ENCODE peak calls at places on chromosomes 13 and 19, in five cellular contexts. One of them, this sample, is unnamed.
A peak's percentile ranks its signal among the peaks of the same experiment; 100 is the strongest.

GRCh38 chr19:29450306-29450705 is 75.5 kb upstream of the VSTM2B start:
- DNase-seq in ascending aorta: no peak
- DNase-seq in CD8-positive, alpha-beta T cell: no peak
- DNase-seq in caudate nucleus: no peak
- DNase-seq in heart right ventricle: no peak
- DNase-seq in this sample: no peak

GRCh38 chr19:46014534-46014933 is 8.3 kb downstream of the PGLYRP1 start:
- DNase-seq in ascending aorta: no peak
- DNase-seq in heart right ventricle: no peak
- DNase-seq in caudate nucleus: no peak
- DNase-seq in CD8-positive, alpha-beta T cell: no peak
- DNase-seq in this sample: no peak

GRCh38 chr13:92513672-92514071 is 712.9 kb upstream of the GPC6 start:
- DNase-seq in heart right ventricle: no peak
- DNase-seq in CD8-positive, alpha-beta T cell: no peak
- DNase-seq in caudate nucleus: no peak
- DNase-seq in ascending aorta: no peak
- DNase-seq in this sample: no peak

GRCh38 chr13:87331178-87331577 is 340.0 kb upstream of the SLITRK5 start:
- DNase-seq in CD8-positive, alpha-beta T cell: no peak
- DNase-seq in heart right ventricle: peak; percentile 34
- DNase-seq in caudate nucleus: no peak
- DNase-seq in ascending aorta: no peak
- DNase-seq in this sample: no peak

GRCh38 chr19:34994643-34995471 is 5.3 kb upstream of the GRAMD1A start:
- DNase-seq in CD8-positive, alpha-beta T cell: no peak
- DNase-seq in heart right ventricle: peak; percentile 56
- DNase-seq in ascending aorta: no peak
- DNase-seq in caudate nucleus: no peak
- DNase-seq in this sample: no peak

GRCh38 chr19:17441241-17442135 is 7.0 kb downstream of the TMEM221 start:
- DNase-seq in caudate nucleus: no peak
- DNase-seq in heart right ventricle: no peak
- DNase-seq in CD8-positive, alpha-beta T cell: peak; percentile 54
- DNase-seq in ascending aorta: no peak
- DNase-seq in this sample: no peak

GRCh38 chr19:47230122-47230920 is 678 bp downstream of the BBC3 start:
- DNase-seq in caudate nucleus: peak; percentile 51
- DNase-seq in ascending aorta: no peak
- DNase-seq in CD8-positive, alpha-beta T cell: peak; percentile 89
- DNase-seq in heart right ventricle: no peak
- DNase-seq in this sample: peak; percentile 49

GRCh38 chr13:51000058-51000457 is 90.5 kb downstream of the RNASEH2B start:
- DNase-seq in ascending aorta: no peak
- DNase-seq in heart right ventricle: no peak
- DNase-seq in CD8-positive, alpha-beta T cell: no peak
- DNase-seq in caudate nucleus: no peak
- DNase-seq in this sample: no peak

GRCh38 chr19:6724631-6725185 is 4.3 kb upstream of the C3 start:
- DNase-seq in heart right ventricle: no peak
- DNase-seq in ascending aorta: no peak
- DNase-seq in caudate nucleus: no peak
- DNase-seq in CD8-positive, alpha-beta T cell: no peak
- DNase-seq in this sample: no peak

GRCh38 chr13:73876323-73876722 is 257.9 kb downstream of the KLF12 start:
- DNase-seq in caudate nucleus: no peak
- DNase-seq in ascending aorta: no peak
- DNase-seq in CD8-positive, alpha-beta T cell: no peak
- DNase-seq in heart right ventricle: no peak
- DNase-seq in this sample: no peak

GRCh38 chr19:21491161-21491560 is 14.2 kb upstream of the ZNF429 start:
- DNase-seq in ascending aorta: no peak
- DNase-seq in CD8-positive, alpha-beta T cell: no peak
- DNase-seq in caudate nucleus: no peak
- DNase-seq in heart right ventricle: no peak
- DNase-seq in this sample: no peak

GRCh38 chr19:47587295-47587694 is 14.3 kb upstream of the ZNF541 start:
- DNase-seq in caudate nucleus: no peak
- DNase-seq in heart right ventricle: no peak
- DNase-seq in ascending aorta: no peak
- DNase-seq in CD8-positive, alpha-beta T cell: no peak
- DNase-seq in this sample: no peak

DNA sequence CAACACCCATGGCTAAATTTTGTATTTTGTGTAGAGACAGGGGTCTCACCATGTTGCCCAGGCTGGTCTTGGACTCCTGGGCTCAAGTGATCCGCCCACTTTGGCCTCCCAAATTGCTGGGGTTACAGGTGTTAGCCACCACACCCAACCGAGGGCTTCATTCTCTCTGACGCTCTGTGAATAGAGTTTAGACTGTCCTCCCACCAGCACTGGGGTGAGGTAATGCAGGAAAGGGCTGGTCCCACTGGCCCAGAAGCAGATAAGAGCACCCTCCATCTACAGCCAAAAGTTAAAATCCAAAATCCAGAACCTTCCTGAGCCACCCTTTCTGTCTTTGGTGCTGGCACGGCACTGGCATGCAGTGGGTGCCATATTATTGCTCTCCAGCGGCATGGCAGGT is 31.8 kb upstream of the HOMER3 start:
- DNase-seq in heart right ventricle: no peak
- DNase-seq in CD8-positive, alpha-beta T cell: no peak
- DNase-seq in caudate nucleus: no peak
- DNase-seq in ascending aorta: no peak
- DNase-seq in this sample: no peak
- H3K27ac ChIP-seq in heart right ventricle: no peak overlapping the region
- H3K27ac ChIP-seq in CD8-positive, alpha-beta T cell: no peak overlapping the region
- H3K27ac ChIP-seq in caudate nucleus: no peak overlapping the region
- H3K27ac ChIP-seq in ascending aorta: peak overlapping the region; percentile 56
- H3K27ac ChIP-seq in this sample: no peak overlapping the region

GRCh38 chr13:28991764-28992163 is 171.6 kb downstream of the MTUS2 start:
- DNase-seq in caudate nucleus: no peak
- DNase-seq in heart right ventricle: no peak
- DNase-seq in ascending aorta: no peak
- DNase-seq in CD8-positive, alpha-beta T cell: no peak
- DNase-seq in this sample: no peak
- H3K27ac ChIP-seq in caudate nucleus: no peak overlapping the region
- H3K27ac ChIP-seq in heart right ventricle: no peak overlapping the region
- H3K27ac ChIP-seq in ascending aorta: peak overlapping the region; percentile 67
- H3K27ac ChIP-seq in CD8-positive, alpha-beta T cell: no peak overlapping the region
- H3K27ac ChIP-seq in this sample: no peak overlapping the region

GRCh38 chr19:15432018-15432494 is 13.3 kb upstream of the AKAP8L start:
- DNase-seq in heart right ventricle: no peak
- DNase-seq in ascending aorta: no peak
- DNase-seq in CD8-positive, alpha-beta T cell: no peak
- DNase-seq in caudate nucleus: no peak
- DNase-seq in this sample: no peak

GRCh38 chr19:15431396-15432017 is 12.7 kb upstream of the AKAP8L start:
- DNase-seq in CD8-positive, alpha-beta T cell: no peak
- DNase-seq in heart right ventricle: no peak
- DNase-seq in caudate nucleus: no peak
- DNase-seq in ascending aorta: no peak
- DNase-seq in this sample: no peak

GRCh38 chr19:15429825-15430467 is 11.2 kb upstream of the AKAP8L start:
- DNase-seq in caudate nucleus: no peak
- DNase-seq in CD8-positive, alpha-beta T cell: no peak
- DNase-seq in ascending aorta: no peak
- DNase-seq in heart right ventricle: no peak
- DNase-seq in this sample: no peak

GRCh38 chr19:15428956-15429824 is 10.4 kb upstream of the AKAP8L start:
- DNase-seq in caudate nucleus: no peak
- DNase-seq in heart right ventricle: no peak
- DNase-seq in ascending aorta: no peak
- DNase-seq in CD8-positive, alpha-beta T cell: no peak
- DNase-seq in this sample: no peak

GRCh38 chr19:15430526-15431120 is 11.8 kb upstream of the AKAP8L start:
- DNase-seq in CD8-positive, alpha-beta T cell: no peak
- DNase-seq in heart right ventricle: no peak
- DNase-seq in caudate nucleus: no peak
- DNase-seq in ascending aorta: no peak
- DNase-seq in this sample: no peak
- H3K27ac ChIP-seq in CD8-positive, alpha-beta T cell: no peak overlapping the region
- H3K27ac ChIP-seq in heart right ventricle: no peak overlapping the region
- H3K27ac ChIP-seq in caudate nucleus: no peak overlapping the region
- H3K27ac ChIP-seq in ascending aorta: no peak overlapping the region
- H3K27ac ChIP-seq in this sample: no peak overlapping the region

GRCh38 chr13:35957174-35957867 is 173.9 kb downstream of the DCLK1 start:
- DNase-seq in caudate nucleus: no peak
- DNase-seq in ascending aorta: no peak
- DNase-seq in CD8-positive, alpha-beta T cell: no peak
- DNase-seq in heart right ventricle: no peak
- DNase-seq in this sample: no peak
- H3K27ac ChIP-seq in caudate nucleus: no peak overlapping the region
- H3K27ac ChIP-seq in ascending aorta: no peak overlapping the region
- H3K27ac ChIP-seq in CD8-positive, alpha-beta T cell: no peak overlapping the region
- H3K27ac ChIP-seq in heart right ventricle: no peak overlapping the region
- H3K27ac ChIP-seq in this sample: no peak overlapping the region

GRCh38 chr19:50812474-50812873 is 11.1 kb downstream of the KLK1 start:
- DNase-seq in CD8-positive, alpha-beta T cell: no peak
- DNase-seq in caudate nucleus: no peak
- DNase-seq in ascending aorta: no peak
- DNase-seq in heart right ventricle: no peak
- DNase-seq in this sample: no peak
- H3K27ac ChIP-seq in CD8-positive, alpha-beta T cell: no peak overlapping the region
- H3K27ac ChIP-seq in caudate nucleus: no peak overlapping the region
- H3K27ac ChIP-seq in ascending aorta: no peak overlapping the region
- H3K27ac ChIP-seq in heart right ventricle: no peak overlapping the region
- H3K27ac ChIP-seq in this sample: no peak overlapping the region

DNA sequence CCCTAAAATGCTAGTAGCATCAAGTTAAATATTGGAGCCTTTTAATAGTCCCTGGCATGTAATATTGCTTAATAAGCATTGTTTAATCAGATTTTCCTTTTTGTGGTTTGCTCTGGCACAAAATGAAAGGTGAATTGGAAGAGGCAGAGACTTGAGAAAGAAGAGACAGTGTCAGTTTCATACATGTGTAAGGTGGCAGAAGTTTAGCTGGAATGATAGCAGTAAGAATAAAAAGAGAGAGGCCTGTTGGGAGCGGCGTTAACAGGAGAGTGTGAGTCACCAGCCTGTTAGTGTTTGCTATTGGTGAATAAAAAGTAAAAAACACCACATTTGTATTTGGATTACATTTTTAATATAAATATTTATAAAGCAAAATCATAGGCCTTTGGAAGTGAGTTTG is 145.3 kb downstream of the PDS5B start:
- DNase-seq in heart right ventricle: no peak
- DNase-seq in CD8-positive, alpha-beta T cell: no peak
- DNase-seq in ascending aorta: no peak
- DNase-seq in caudate nucleus: no peak
- DNase-seq in this sample: no peak
- H3K27ac ChIP-seq in heart right ventricle: no peak overlapping the region
- H3K27ac ChIP-seq in CD8-positive, alpha-beta T cell: no peak overlapping the region
- H3K27ac ChIP-seq in ascending aorta: no peak overlapping the region
- H3K27ac ChIP-seq in caudate nucleus: no peak overlapping the region
- H3K27ac ChIP-seq in this sample: no peak overlapping the region

GRCh38 chr13:33797622-33798021 is 20.3 kb upstream of the RFC3 start:
- DNase-seq in caudate nucleus: no peak
- DNase-seq in heart right ventricle: no peak
- DNase-seq in ascending aorta: no peak
- DNase-seq in CD8-positive, alpha-beta T cell: no peak
- DNase-seq in this sample: no peak
- H3K27ac ChIP-seq in caudate nucleus: no peak overlapping the region
- H3K27ac ChIP-seq in heart right ventricle: peak overlapping the region; percentile 65
- H3K27ac ChIP-seq in ascending aorta: peak overlapping the region; percentile 12
- H3K27ac ChIP-seq in CD8-positive, alpha-beta T cell: no peak overlapping the region
- H3K27ac ChIP-seq in this sample: no peak overlapping the region

GRCh38 chr19:42188665-42189064 is 28.8 kb downstream of the DEDD2 start:
- DNase-seq in heart right ventricle: no peak
- DNase-seq in caudate nucleus: no peak
- DNase-seq in ascending aorta: no peak
- DNase-seq in CD8-positive, alpha-beta T cell: no peak
- DNase-seq in this sample: no peak
- H3K27ac ChIP-seq in heart right ventricle: no peak overlapping the region
- H3K27ac ChIP-seq in caudate nucleus: no peak overlapping the region
- H3K27ac ChIP-seq in ascending aorta: no peak overlapping the region
- H3K27ac ChIP-seq in CD8-positive, alpha-beta T cell: no peak overlapping the region
- H3K27ac ChIP-seq in this sample: no peak overlapping the region

GRCh38 chr13:97445504-97446187 is 11.7 kb downstream of the RAP2A start:
- DNase-seq in CD8-positive, alpha-beta T cell: no peak
- DNase-seq in caudate nucleus: no peak
- DNase-seq in ascending aorta: no peak
- DNase-seq in heart right ventricle: no peak
- DNase-seq in this sample: no peak

GRCh38 chr13:97446448-97446847 is 12.5 kb downstream of the RAP2A start:
- DNase-seq in ascending aorta: no peak
- DNase-seq in heart right ventricle: no peak
- DNase-seq in caudate nucleus: no peak
- DNase-seq in CD8-positive, alpha-beta T cell: no peak
- DNase-seq in this sample: no peak

DNA sequence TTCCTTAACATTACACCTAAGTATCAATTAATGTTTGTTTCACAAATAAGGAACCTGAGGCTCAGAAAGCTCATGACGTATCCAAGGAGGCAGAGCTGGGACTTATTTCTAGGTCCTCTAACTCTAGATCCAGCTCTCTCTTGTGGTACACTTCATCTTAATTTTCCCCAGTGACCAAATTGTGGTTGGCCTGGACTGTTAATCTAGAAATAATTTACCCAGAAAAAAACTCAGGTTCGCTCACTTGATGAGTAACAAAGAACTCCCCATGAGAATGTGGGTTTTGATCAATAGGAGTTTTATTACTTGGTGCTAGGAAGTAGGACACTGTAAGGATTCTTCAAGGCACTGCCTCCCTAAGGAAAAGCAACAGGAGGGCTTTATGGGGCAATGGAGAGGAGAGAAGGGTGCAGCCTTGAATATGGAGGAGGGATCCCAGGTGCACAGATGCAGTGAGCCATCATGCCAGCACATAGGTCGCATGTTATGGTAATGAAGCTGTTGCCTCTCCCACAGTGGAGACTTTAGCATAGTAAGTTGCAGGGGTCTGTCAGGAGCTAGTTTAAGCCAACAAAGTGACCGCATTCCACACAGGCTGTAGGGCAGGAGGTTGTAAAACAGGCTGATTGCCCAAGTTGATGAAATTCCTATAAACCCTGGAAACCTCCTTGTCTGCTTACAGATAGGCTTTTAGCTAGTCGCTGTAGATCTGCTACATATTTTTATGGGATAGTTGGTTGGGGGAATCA is 14.7 kb downstream of the RAP2A start:
- DNase-seq in CD8-positive, alpha-beta T cell: no peak
- DNase-seq in ascending aorta: no peak
- DNase-seq in heart right ventricle: no peak
- DNase-seq in caudate nucleus: no peak
- DNase-seq in this sample: no peak
- H3K27ac ChIP-seq in CD8-positive, alpha-beta T cell: no peak overlapping the region
- H3K27ac ChIP-seq in ascending aorta: no peak overlapping the region
- H3K27ac ChIP-seq in heart right ventricle: no peak overlapping the region
- H3K27ac ChIP-seq in caudate nucleus: no peak overlapping the region
- H3K27ac ChIP-seq in this sample: no peak overlapping the region

This sample was measured in substantia nigra.